ENCODE peak calls at places on chromosomes 16 and 17, in nine cellular contexts. R is stimulated activated CD4-positive, alpha-beta T cell treated with anti-CD3 and anti-CD28 coated beads, TNF-alpha, amount 100 ng/mL, for 48 hours; M is heart left ventricle; V is NCI-H2081; I is KG1; A is thoracic aorta; Y is T-helper 17 cell; S is CD4-positive, alpha-beta T cell; Q is aorta. B is an unnamed sample.

GRCh38 chr17:75853410-75853809 is 1.7 kb downstream of the WBP2 start:
- DNase-seq in R (no peak), S (no peak), I (no peak), Q (no peak), M (no peak), A (no peak), Y (no peak), V (no peak), B (no peak)

GRCh38 chr17:62994931-62995330 is 28.9 kb downstream of the TANC2 start:
- DNase-seq in I (no peak), M (no peak), S (no peak), V (no peak), Y (no peak), Q (no peak), A (no peak), R (no peak), B (no peak)

GRCh38 chr17:81156866-81157805 is 8.2 kb upstream of the PVALEF start:
- DNase-seq in A (no peak), V (no peak), Y (no peak), S (no peak), I (no peak), M (no peak), Q (no peak), R (no peak), B (no peak)

GRCh38 chr17:70658840-70659239 is 489.5 kb downstream of the KCNJ2 start:
- DNase-seq in S (no peak), A (no peak), R (no peak), Q (no peak), Y (no peak), M (no peak), V (no peak), I (no peak), B (no peak)

GRCh38 chr16:16139061-16139460 is 84.2 kb downstream of the ABCC6 start:
- DNase-seq in I (no peak), Q (peak), A (no peak), V (no peak), S (no peak), R (no peak), M (no peak), Y (no peak), B (no peak)

GRCh38 chr17:78839173-78839761 is 1.3 kb downstream of the USP36 start:
- DNase-seq in I (no peak), Y (no peak), M (no peak), Q (no peak), A (no peak), R (no peak), S (no peak), V (no peak), B (no peak)

GRCh38 chr17:3030096-3030495 is 33.3 kb downstream of the OR1D5 start:
- DNase-seq in Y (no peak), R (no peak), I (no peak), Q (peak), A (no peak), M (no peak), S (no peak), V (no peak), B (no peak)

GRCh38 chr17:82702161-82702932 is 3.8 kb upstream of the RAB40B start:
- DNase-seq in A (no peak), M (no peak), Y (no peak), I (no peak), R (no peak), S (no peak), V (no peak), Q (no peak), B (peak)

GRCh38 chr16:19088341-19088916 is 21.0 kb downstream of the COQ7 start:
- DNase-seq in R (no peak), Y (no peak), S (no peak), A (no peak), M (no peak), Q (no peak), I (no peak), V (no peak), B (no peak)

GRCh38 chr16:66357523-66357928 is 9.0 kb upstream of the CDH5 start:
- DNase-seq in A (no peak), I (peak), Q (no peak), M (peak), V (peak), S (peak), R (no peak), Y (no peak), B (peak)

GRCh38 chr17:2089021-2089422 is 34.1 kb downstream of the HIC1 start:
- DNase-seq in Q (no peak), R (no peak), A (no peak), M (no peak), I (no peak), S (no peak), Y (no peak), V (no peak), B (no peak)

B was measured in prostate gland.